ENCODE peak calls at places on chromosomes 3 and 15, in six cellular contexts. A is gastrocnemius medialis, W is spleen, B is adrenal gland, D is SK-N-SH, E is mammary epithelial cell. J is an unnamed sample. For H3K36me3, the result is how much of the 10 kb centered on the place peaks cover.

GRCh38 chr3:37713820-37714204 is 147.9 kb upstream of the CTDSPL start:
- DNase-seq in A (no peak), W (no peak), B (no peak), D (no peak), E (no peak), J (no peak)

GRCh38 chr3:94162700-94163099 is 99.8 kb downstream of the NSUN3 start:
- DNase-seq in A (no peak), W (no peak), B (no peak), D (no peak), E (peak), J (no peak)

GRCh38 chr15:91193059-91193715 is 93.1 kb downstream of the SV2B start:
- DNase-seq in A (no peak), W (no peak), B (no peak), D (no peak), E (no peak), J (no peak)

GRCh38 chr3:138774529-138775253 is 60.0 kb downstream of the PIK3CB start:
- DNase-seq in A (peak), W (no peak), B (peak), D (peak), E (peak), J (peak)

GRCh38 chr3:130729154-130729553 is 17.5 kb downstream of the PIK3R4 start:
- DNase-seq in A (no peak), W (no peak), B (no peak), D (peak), E (no peak), J (no peak)

GRCh38 chr15:37220949-37221670 is 120.8 kb upstream of the MEIS2 start:
- DNase-seq in A (no peak), W (no peak), B (no peak), D (peak), E (peak), J (no peak)

GRCh38 chr3:48194446-48195071 is 6.3 kb upstream of the CDC25A start:
- DNase-seq in A (no peak), W (no peak), B (peak), D (peak), E (peak), J (peak)

GRCh38 chr15:43433661-43434303 is 59.2 kb downstream of the TP53BP1 start:
- DNase-seq in A (no peak), W (no peak), B (no peak), D (no peak), E (no peak), J (no peak)

GRCh38 chr3:72413228-72413627 is 435.0 kb downstream of the SHQ1 start:
- DNase-seq in A (no peak), W (no peak), B (no peak), D (no peak), E (peak), J (no peak)

GRCh38 chr3:105365536-105366301 is 990 bp upstream of the ALCAM start:
- DNase-seq in A (no peak), W (no peak), B (no peak), D (peak), E (peak), J (no peak)

GRCh38 chr15:29688981-29689723 is 133.1 kb downstream of the TJP1 start:
- DNase-seq in A (no peak), W (peak), B (no peak), D (no peak), E (no peak), J (peak)

GRCh38 chr3:187041362-187042061 is 97.8 kb downstream of the RPL39L start:
- DNase-seq in A (no peak), W (no peak), B (no peak), D (no peak), E (no peak), J (no peak)

DNA sequence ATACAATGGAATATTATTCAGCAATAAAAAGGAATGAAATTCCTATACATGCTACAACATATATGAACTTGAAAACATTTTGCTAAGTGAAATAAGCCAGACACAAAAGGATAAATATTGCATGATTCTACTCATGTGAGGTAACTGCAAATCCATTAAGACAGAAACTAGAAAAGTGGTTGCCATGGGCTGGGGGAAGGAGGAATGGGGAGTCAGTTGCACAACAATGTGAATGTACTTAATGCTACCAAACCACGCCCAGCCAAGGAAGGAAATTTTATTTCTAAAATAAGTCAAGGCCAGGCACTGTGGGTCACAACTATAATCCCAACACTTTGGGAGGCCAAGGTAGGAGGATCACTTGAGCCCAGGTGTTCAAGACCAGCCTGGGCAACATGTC is 9.8 kb upstream of the GMPPB start:
- DNase-seq in A (no peak), W (no peak), B (no peak), D (no peak), E (no peak), J (no peak)
- H3K36me3 ChIP-seq in A (half or more), W (half or more), B (under half), D (under half), E (under half), J (under half)

GRCh38 chr3:45145223-45145622 is 955 bp downstream of the CDCP1 start:
- DNase-seq in A (no peak), W (no peak), B (no peak), D (peak), E (peak), J (no peak)
- H3K36me3 ChIP-seq in A (under half), W (under half), B (under half), D (under half), E (under half), J (under half)

DNA sequence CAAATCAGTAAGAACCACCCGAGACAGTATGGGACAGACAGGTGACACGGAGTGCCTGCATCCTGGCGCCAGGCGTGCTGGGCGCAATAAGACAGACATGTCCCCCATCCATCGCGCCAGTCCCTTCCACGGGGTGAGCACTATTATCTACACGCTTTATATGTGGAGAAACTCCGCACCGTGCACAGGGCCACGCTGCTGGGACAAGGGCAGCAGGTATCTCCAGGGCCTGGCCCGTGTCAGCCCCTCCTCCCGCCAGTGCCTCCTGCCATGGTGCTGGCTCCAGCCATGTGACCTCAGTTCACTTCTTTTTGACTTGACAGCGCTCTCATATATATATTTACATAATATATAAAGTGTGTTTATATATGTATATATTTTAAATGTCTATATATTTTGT is 42.6 kb downstream of the TNK2 start:
- DNase-seq in A (no peak), W (no peak), B (no peak), D (no peak), E (no peak), J (no peak)
- H3K36me3 ChIP-seq in A (under half), W (half or more), B (under half), D (under half), E (under half), J (under half)

GRCh38 chr15:45414215-45414885 is 36.0 kb upstream of the GATM start:
- DNase-seq in A (no peak), W (no peak), B (no peak), D (no peak), E (no peak), J (no peak)

GRCh38 chr15:45407786-45408185 is 29.4 kb upstream of the GATM start:
- DNase-seq in A (no peak), W (no peak), B (no peak), D (no peak), E (no peak), J (no peak)

DNA sequence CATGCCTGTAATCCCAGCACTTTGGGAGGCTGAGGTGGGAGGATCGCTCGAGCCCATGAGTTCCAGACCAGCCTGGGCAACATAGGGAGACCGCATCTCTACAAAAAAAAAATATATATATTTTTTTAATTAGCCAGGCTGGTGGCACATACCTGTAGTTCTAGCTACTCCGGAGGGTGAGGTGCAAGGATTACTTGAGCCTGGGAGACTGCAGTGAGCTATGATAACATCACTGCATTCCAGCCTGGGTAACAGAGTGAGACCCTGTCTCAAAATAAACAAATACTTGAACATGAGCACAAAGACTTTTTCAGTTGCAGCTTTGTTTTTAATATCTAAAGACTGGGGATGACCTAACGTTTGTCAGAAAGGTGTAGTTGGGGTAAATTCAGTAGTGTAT is 31.3 kb upstream of the GATM start:
- DNase-seq in A (no peak), W (no peak), B (no peak), D (no peak), E (no peak), J (no peak)
- H3K36me3 ChIP-seq in A (half or more), W (half or more), B (under half), D (half or more), E (under half), J (under half)

J was measured in uterus.